ENCODE peak calls at places on chromosomes 6 and 20, in five cellular contexts. U is progenitor cell of endocrine pancreas, Z is foreskin fibroblast, O is epithelial cell of proximal tubule, K is neural progenitor cell. B is an unnamed sample.

GRCh38 chr6:126300126-126300525 is 39.8 kb upstream of the CENPW start:
- DNase-seq in U (no peak), Z (no peak), O (no peak), K (no peak), B (no peak)

GRCh38 chr6:13560651-13561044 is 13.8 kb upstream of the SIRT5 start:
- DNase-seq in U (no peak), Z (no peak), O (no peak), K (peak; percentile 8), B (no peak)

GRCh38 chr6:53771780-53772624 is 22.8 kb upstream of the LRRC1 start:
- DNase-seq in U (no peak), Z (peak; percentile 26), O (no peak), K (no peak), B (no peak)

GRCh38 chr6:57247603-57248002 is 25.5 kb upstream of the RAB23 start:
- DNase-seq in U (no peak), Z (peak; percentile 59), O (no peak), K (no peak), B (no peak)

GRCh38 chr6:149063443-149063842 is 254.1 kb upstream of the TAB2 start:
- DNase-seq in U (no peak), Z (no peak), O (no peak), K (no peak), B (no peak)

GRCh38 chr6:149961728-149962425 is 1.9 kb upstream of the ULBP1 start:
- DNase-seq in U (no peak), Z (peak; percentile 62), O (no peak), K (peak; percentile 62), B (peak; percentile 68)

GRCh38 chr20:4871486-4871885 is 129.8 kb downstream of the SLC23A2 start:
- DNase-seq in U (no peak), Z (no peak), O (no peak), K (no peak), B (no peak)

GRCh38 chr6:17169291-17169690 is 67.4 kb downstream of the STMND1 start:
- DNase-seq in U (no peak), Z (no peak), O (no peak), K (no peak), B (no peak)

GRCh38 chr6:113776998-113777397 is 80.1 kb upstream of the MARCKS start:
- DNase-seq in U (no peak), Z (no peak), O (no peak), K (peak; percentile 86), B (no peak)

GRCh38 chr6:156413156-156413555 is 364.0 kb upstream of the ARID1B start:
- DNase-seq in U (no peak), Z (peak; percentile 4), O (no peak), K (no peak), B (no peak)

GRCh38 chr6:26328265-26328844 is 36.6 kb upstream of the BTN3A2 start:
- DNase-seq in U (no peak), Z (peak; percentile 55), O (no peak), K (no peak), B (no peak)

GRCh38 chr20:50958733-50959542 is at the start of gene MOCS3:
- DNase-seq in U (peak; percentile 45), Z (peak; percentile 94), O (peak; percentile 90), K (peak; percentile 94), B (peak; percentile 73)

GRCh38 chr6:119848706-119849105 is 499.1 kb upstream of the MAN1A1 start:
- DNase-seq in U (no peak), Z (no peak), O (no peak), K (no peak), B (no peak)

GRCh38 chr6:70166088-70166958 is 136.6 kb downstream of the COL9A1 start:
- DNase-seq in U (peak; percentile 50), Z (peak; percentile 78), O (no peak), K (peak; percentile 77), B (peak; percentile 69)

DNA sequence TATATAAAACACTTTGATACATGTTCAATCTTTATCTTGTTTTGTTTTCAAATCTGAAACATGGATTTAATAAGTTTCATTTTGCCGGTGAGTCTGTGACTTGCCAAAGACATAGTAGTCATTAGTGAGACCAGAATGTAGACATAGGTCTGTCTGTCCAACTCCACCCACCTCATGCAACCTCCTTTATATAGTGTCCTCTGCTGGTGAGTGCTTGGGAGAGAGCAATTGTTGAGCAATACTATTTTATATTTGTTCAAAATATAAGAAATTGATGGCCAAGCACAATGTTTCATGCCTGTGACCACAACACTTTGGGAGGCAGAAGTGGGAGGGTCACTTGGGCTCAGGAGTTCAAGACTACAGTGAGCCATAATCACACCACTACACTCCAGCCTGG is 10.8 kb upstream of the LY86 start:
- DNase-seq in U (no peak), Z (no peak), O (no peak), K (no peak), B (no peak)
- TF ChIP-seq CTCF in U (no peak), Z (no peak), O (no peak), K (no peak), B (no peak)

GRCh38 chr20:44271915-44272663 is 25.0 kb downstream of the GDAP1L1 start:
- DNase-seq in U (no peak), Z (no peak), O (no peak), K (peak; percentile 52), B (peak; percentile 19)
- TF ChIP-seq CTCF in U (peak; percentile 25), Z (no peak), O (peak; percentile 32), K (peak; percentile 59), B (peak; percentile 50)

GRCh38 chr6:145028144-145028818 is 707.0 kb downstream of the EPM2A start:
- DNase-seq in U (no peak), Z (peak; percentile 72), O (no peak), K (peak; percentile 59), B (peak; percentile 14)
- TF ChIP-seq CTCF in U (peak; percentile 38), Z (peak; percentile 53), O (peak; percentile 70), K (peak; percentile 66), B (no peak)

DNA sequence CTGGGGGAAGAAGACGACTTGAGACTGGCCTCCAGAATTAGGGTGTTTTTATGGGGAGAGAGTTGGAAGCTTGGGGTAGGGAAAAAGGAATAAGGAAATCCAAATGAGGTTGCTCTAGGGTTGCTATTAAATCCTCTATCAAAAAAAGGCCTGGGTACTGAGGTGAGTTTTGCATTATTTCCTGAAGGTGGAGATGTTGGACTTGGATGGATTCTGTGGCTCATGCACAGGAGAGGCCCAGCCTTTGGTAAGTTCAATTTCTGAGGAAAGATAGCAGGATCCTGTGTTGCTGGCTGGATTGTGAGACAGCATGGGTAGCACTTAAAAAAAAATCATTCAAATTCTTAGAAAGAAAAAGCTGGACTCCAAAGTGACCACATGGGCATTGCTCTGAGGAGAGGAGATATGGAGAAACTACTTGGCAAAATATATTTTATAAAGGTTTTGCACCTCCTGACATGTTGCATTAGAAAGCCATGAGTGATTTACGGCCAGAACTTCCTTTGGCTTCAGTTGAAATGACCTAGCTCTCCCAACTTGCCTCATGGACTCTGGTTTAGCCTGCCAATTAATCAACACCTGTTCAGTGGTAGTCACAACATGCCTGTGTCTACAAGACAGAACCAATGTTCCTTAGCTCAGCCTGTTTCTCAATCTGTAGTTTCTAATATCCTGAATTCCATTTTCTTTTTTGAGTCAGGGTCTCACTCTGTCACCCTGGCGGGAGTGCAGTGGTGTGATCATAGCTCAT is 152.1 kb upstream of the RALGAPA2 start:
- DNase-seq in U (no peak), Z (no peak), O (no peak), K (peak; percentile 60), B (no peak)
- TF ChIP-seq CTCF in U (peak; percentile 69), Z (no peak), O (peak; percentile 64), K (peak; percentile 71), B (no peak)

DNA sequence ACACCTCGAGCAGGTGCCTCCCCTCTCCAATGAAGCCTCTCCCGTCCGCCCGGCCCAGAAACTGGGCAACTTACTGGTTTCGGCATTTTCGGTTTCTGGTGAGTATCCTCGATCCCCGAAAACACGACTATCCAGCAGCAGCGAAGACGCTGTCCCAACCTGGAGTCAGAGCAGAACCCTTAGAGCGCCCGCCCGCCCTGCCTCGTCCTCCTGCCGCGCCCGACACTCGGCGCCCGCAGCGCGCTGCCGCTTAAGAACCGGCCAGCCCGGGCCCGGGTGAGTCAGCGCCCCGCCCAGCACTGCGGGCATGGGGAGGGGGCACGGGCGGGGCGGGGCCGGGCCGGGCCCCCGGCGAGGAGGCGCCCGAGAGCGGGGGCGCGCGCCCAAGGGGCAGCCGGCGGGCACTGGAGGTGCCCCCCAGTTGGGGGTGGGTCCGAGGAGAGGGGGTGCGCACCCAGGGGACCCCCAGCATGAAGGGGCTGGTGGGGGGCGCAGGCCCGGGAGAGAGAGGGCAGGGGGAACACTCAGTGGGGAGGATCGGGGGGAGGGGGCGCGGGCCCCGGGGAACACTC is 1.1 kb downstream of the EZR start:
- DNase-seq in U (peak; percentile 75), Z (peak; percentile 94), O (no peak), K (peak; percentile 92), B (peak; percentile 77)
- TF ChIP-seq CTCF in U (no peak), Z (no peak), O (no peak), K (no peak), B (no peak)

GRCh38 chr20:15905661-15906060 is 667.6 kb downstream of the KIF16B start:
- DNase-seq in U (no peak), Z (no peak), O (no peak), K (no peak), B (no peak)

GRCh38 chr20:15899972-15900371 is 673.3 kb downstream of the KIF16B start:
- DNase-seq in U (no peak), Z (no peak), O (no peak), K (no peak), B (no peak)

GRCh38 chr20:15900443-15900842 is 672.8 kb downstream of the KIF16B start:
- DNase-seq in U (no peak), Z (peak; percentile 24), O (no peak), K (no peak), B (no peak)

GRCh38 chr20:15902493-15902892 is 670.8 kb downstream of the KIF16B start:
- DNase-seq in U (no peak), Z (no peak), O (no peak), K (peak; percentile 29), B (peak; percentile 58)
- TF ChIP-seq CTCF in U (no peak), Z (peak; percentile 13), O (peak; percentile 54), K (peak; percentile 34), B (peak; percentile 54)

GRCh38 chr20:7136886-7137285 is 369.4 kb downstream of the BMP2 start:
- DNase-seq in U (no peak), Z (no peak), O (no peak), K (no peak), B (no peak)

DNA sequence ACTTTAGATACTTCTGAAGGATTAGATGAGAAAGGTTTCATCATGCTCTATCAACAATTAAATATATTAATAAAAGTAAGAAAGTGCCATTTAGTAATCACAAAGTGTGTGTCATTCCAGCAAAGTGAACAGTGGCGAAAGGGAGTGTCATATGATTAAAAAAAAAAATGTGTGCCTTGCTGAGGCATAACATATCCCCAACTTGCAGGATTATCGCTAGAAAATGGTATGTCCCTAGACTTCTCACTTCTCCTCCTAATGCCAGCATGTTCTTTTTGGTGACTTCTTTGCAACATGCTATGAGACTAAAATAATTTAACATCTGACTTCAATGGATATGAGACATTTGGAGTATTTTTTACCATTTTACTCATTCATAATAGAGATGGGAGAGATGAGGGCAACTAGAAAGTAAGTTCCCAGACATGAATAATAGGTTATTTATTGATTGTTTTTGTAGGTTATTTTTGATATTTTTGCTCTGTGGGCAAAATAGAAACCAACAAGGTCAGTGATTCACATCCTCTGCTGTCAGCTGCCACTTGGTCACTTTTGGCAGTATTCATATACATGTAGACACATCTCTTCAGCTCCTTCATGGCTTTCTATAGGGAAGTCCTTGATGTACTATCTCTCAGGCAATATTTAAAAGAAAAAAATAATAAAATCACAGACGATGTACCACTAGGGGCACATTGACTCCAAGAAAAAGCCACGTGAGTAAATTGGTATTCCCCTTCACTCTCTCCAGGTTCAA is 370.1 kb downstream of the BMP2 start:
- DNase-seq in U (no peak), Z (no peak), O (no peak), K (no peak), B (no peak)
- TF ChIP-seq CTCF in U (no peak), Z (no peak), O (peak; percentile 21), K (no peak), B (no peak)

B was measured in endothelial cell.